ENCODE peak calls at places on chromosomes 3 and 15, in eight cellular contexts. K is upper lobe of right lung, Z is neural progenitor cell, A is breast epithelium, T is vagina, N is DND-41, S is mucosa of descending colon, D is hepatocyte. L is an unnamed sample. For H3K4me1 and H3K36me3, the result is how much of the 10 kb centered on the place peaks cover.

GRCh38 chr3:158057666-158058065 is 48.6 kb downstream of the SHOX2 start:
- DNase-seq in Z (no peak), T (no peak), D (no peak), N (no peak), K (no peak), S (no peak), A (no peak), L (no peak)

GRCh38 chr3:1272541-1273265 is 179.9 kb downstream of the CNTN6 start:
- DNase-seq in K (no peak), T (no peak), D (no peak), S (no peak), N (no peak), A (no peak), Z (no peak), L (no peak)

GRCh38 chr3:23659274-23659673 is 146.5 kb upstream of the UBE2E1 start:
- DNase-seq in S (no peak), K (no peak), T (no peak), N (no peak), D (no peak), A (no peak), Z (no peak), L (no peak)

GRCh38 chr3:140469491-140469890 is 208.4 kb upstream of the TRIM42 start:
- DNase-seq in Z (no peak), N (no peak), S (no peak), T (no peak), A (no peak), K (no peak), D (no peak), L (no peak)

GRCh38 chr15:25481208-25481862 is 42.5 kb upstream of the UBE3A start:
- DNase-seq in Z (peak), K (no peak), D (no peak), A (no peak), N (no peak), S (peak), T (no peak), L (no peak)

GRCh38 chr3:58332575-58333179 is at the start of gene PXK:
- DNase-seq in D (peak), S (peak), K (peak), A (peak), N (peak), T (no peak), Z (peak), L (peak)

GRCh38 chr15:92903588-92903955 is 3.4 kb downstream of the CHD2 start:
- DNase-seq in Z (no peak), T (no peak), K (no peak), A (no peak), N (no peak), S (no peak), D (no peak), L (no peak)

GRCh38 chr3:34382859-34383258 is 584.4 kb downstream of the PDCD6IP start:
- DNase-seq in T (no peak), K (no peak), S (no peak), Z (no peak), A (no peak), D (peak), N (no peak), L (no peak)

GRCh38 chr3:174358252-174358651 is 500.9 kb upstream of the NAALADL2 start:
- DNase-seq in T (no peak), N (no peak), D (no peak), K (no peak), A (no peak), Z (no peak), S (no peak), L (no peak)

GRCh38 chr3:40290396-40290795 is 19.1 kb upstream of the EIF1B start:
- DNase-seq in D (no peak), N (no peak), Z (no peak), S (peak), T (no peak), K (no peak), A (no peak), L (no peak)

GRCh38 chr3:52670621-52671521 is 14.8 kb downstream of the PBRM1 start:
- DNase-seq in A (no peak), D (peak), T (no peak), K (no peak), Z (no peak), S (no peak), N (no peak), L (no peak)

GRCh38 chr3:84904212-84904611 is 54.6 kb upstream of the CADM2 start:
- DNase-seq in N (no peak), A (no peak), T (no peak), Z (no peak), D (no peak), K (no peak), S (no peak), L (no peak)

GRCh38 chr3:48301814-48302194 is 31.7 kb downstream of the SPINK8 start:
- DNase-seq in S (peak), D (peak), Z (no peak), A (no peak), N (peak), K (no peak), T (no peak), L (no peak)

GRCh38 chr3:18018491-18019177 is 276.2 kb upstream of the TBC1D5 start:
- DNase-seq in A (no peak), K (no peak), D (no peak), S (no peak), T (no peak), N (peak), Z (no peak), L (no peak)

GRCh38 chr3:69504232-69504631 is 118.3 kb upstream of the FRMD4B start:
- DNase-seq in N (no peak), K (no peak), S (no peak), D (no peak), Z (no peak), A (no peak), T (no peak), L (no peak)

GRCh38 chr15:51322622-51323296 is 15.6 kb downstream of the CYP19A1 start:
- DNase-seq in Z (no peak), S (no peak), D (no peak), K (peak), A (no peak), N (no peak), T (peak), L (no peak)

GRCh38 chr15:101201411-101202174 is 50.3 kb downstream of the CHSY1 start:
- DNase-seq in N (peak), S (peak), A (peak), Z (peak), D (peak), T (peak), K (peak), L (peak)

GRCh38 chr3:47566667-47567066 is 12.0 kb downstream of the CSPG5 start:
- DNase-seq in D (no peak), Z (no peak), S (no peak), T (no peak), K (no peak), A (no peak), N (no peak), L (no peak)

GRCh38 chr15:40323239-40323952 is at the start of gene INAFM2:
- DNase-seq in N (peak), A (peak), D (peak), T (no peak), S (peak), Z (peak), K (peak), L (peak)
- TF ChIP-seq CTCF in N (peak), A (peak), D (peak), T (peak), S (peak), Z (peak), K (peak), L (peak)

GRCh38 chr15:42207674-42208579 is at the start of gene VPS39:
- DNase-seq in Z (peak), S (peak), A (peak), K (peak), D (peak), T (no peak), N (peak), L (peak)
- H3K4me1 ChIP-seq in Z (under half), S (under half), A (under half), K (under half), D (under half), T (under half), N (under half), L (under half)

DNA sequence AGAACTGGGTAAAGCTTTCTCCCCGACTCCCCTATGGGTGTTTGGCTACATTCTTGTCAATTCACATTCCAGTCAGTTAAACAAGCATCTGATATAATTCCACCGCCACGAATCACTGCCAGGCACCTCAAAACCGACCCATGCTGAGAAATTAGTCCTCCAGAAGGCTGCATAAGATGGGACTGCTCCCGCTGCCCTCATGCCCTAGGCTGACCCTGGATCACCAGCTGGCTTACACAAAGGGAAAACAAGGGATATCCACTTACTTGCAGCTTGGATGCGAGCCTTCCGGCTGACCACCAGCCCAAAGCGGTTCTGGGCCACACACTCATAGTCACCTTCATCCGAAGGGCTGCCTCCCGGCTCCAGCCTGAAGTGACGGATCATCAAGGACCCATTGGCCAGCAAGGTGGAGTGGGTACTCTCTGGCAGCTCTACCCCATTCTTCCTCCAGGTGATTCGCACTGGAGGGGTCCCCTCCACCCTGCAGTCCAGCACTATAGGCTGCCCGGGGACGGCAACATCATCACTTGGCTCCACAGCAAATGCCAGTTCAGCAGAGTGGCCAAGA is 2.9 kb downstream of the IGDCC3 start:
- DNase-seq in K (peak), T (no peak), A (no peak), D (no peak), S (no peak), N (no peak), Z (peak), L (no peak)
- H3K36me3 ChIP-seq in K (under half), T (under half), A (under half), D (under half), S (under half), N (under half), Z (under half), L (under half)

DNA sequence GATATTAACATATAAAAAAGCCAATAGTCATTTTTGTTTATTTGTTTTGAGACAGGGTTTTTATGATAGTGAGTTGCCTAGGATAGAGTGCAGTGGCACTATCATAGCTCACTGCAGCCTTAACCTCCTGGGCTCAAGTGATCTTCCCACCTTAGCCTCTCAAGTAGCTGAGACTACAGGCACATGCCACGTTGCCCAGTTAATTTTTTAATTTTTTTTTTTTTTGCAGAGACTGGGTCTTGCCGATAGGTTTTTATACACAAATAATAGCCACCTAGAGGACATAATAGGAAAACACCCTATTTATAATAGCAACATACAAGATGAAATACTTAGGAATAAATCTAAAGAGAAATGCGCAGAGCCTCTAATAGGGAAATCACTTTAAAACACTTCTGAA is 13.3 kb downstream of the EIF3J start:
- DNase-seq in S (no peak), A (no peak), K (no peak), D (no peak), Z (no peak), T (no peak), N (no peak), L (no peak)
- TF ChIP-seq CTCF in S (no peak), A (no peak), K (peak), D (peak), Z (peak), T (no peak), N (peak), L (no peak)

DNA sequence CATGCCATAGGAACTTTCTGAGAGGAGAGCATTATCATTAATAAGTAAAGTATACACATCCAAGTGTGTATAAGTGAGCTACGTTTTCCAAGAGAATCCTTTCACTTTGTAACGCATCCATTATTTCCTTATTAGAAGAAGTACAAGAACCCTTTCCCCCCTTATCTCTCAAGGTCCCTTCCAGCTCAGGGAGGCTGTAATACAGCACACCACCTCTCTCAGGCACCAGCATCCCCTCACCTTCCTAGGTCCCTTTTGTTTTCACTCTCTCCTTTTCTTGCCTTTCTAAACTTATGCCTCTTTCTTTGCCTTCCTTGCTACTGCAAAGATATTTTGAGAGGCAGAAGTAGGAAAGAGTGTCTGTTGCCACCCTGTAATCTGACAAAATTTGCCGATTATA is 446.0 kb downstream of the GRM7 start:
- DNase-seq in D (no peak), A (no peak), K (no peak), Z (no peak), T (no peak), N (no peak), S (no peak), L (no peak)
- H3K4me1 ChIP-seq in D (under half), A (under half), K (under half), Z (under half), T (under half), N (under half), S (under half), L (under half)

DNA sequence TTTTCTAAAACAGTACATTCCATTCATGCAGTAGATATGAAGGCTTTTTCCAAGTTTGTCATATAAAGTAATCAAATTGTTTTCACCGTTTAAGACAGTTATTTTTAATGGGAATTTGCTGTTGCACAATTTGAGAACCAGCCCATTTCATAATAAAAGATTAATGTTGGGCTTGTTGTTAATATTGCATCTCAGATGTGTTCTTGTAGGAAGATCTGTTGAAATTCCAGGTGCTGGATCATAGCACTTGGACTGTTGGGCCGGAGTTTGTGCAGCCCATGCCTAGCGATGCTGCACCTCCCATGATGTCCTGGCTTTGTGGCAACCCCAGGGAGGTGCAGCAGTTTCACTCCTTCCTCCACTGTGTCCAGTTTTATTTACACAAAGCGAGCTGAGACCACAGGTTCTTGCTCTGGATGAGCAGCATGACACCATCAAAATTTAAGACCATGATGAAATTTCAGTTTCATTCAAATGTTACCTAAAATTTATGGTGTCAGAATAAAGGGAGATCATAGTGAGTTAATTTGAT is 12.2 kb downstream of the GORASP1 start:
- DNase-seq in S (no peak), A (no peak), Z (no peak), D (no peak), T (no peak), K (no peak), N (no peak), L (no peak)
- H3K36me3 ChIP-seq in S (under half), A (under half), Z (under half), D (under half), T (half or more), K (half or more), N (half or more), L (half or more)

GRCh38 chr3:108013141-108014055 is 77.4 kb downstream of the CD47 start:
- DNase-seq in A (no peak), D (no peak), S (no peak), T (no peak), Z (no peak), N (no peak), K (no peak), L (no peak)
- TF ChIP-seq CTCF in A (no peak), D (no peak), S (no peak), T (no peak), Z (no peak), N (no peak), K (no peak), L (no peak)

GRCh38 chr3:57131210-57131588 is 34.0 kb downstream of the IL17RD start:
- DNase-seq in D (no peak), S (no peak), N (no peak), Z (no peak), T (no peak), A (no peak), K (no peak), L (no peak)

GRCh38 chr3:57127849-57128566 is 37.1 kb downstream of the IL17RD start:
- DNase-seq in A (no peak), K (no peak), D (peak), S (no peak), N (no peak), Z (no peak), T (no peak), L (no peak)

GRCh38 chr3:57128863-57129602 is 36.1 kb downstream of the IL17RD start:
- DNase-seq in Z (peak), A (no peak), T (no peak), K (no peak), N (no peak), D (no peak), S (no peak), L (no peak)

GRCh38 chr3:57130426-57131209 is 34.5 kb downstream of the IL17RD start:
- DNase-seq in T (no peak), N (peak), K (no peak), Z (peak), S (no peak), D (peak), A (no peak), L (peak)

DNA sequence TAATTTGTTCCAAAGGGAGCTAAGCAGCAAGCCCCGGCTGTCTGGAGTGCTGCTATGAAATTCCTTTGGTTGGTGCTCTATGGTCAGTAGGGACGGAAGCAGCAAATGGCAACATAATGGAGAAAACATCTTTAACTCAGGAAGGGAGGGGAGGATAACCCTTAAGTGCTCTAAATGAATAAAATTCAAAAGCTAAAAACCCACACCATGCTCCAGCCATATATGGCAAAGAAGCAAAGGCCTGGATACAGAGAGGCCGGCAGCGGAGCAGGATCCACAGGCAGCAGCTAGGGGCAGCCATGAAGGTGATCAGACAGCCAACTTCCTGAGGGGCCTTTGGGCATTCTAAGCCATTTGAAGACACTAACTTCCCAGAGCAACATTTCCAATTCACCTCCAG is 38.9 kb downstream of the IL17RD start:
- DNase-seq in S (no peak), K (no peak), T (no peak), Z (peak), A (no peak), D (no peak), N (no peak), L (no peak)
- H3K4me1 ChIP-seq in S (under half), K (under half), T (under half), Z (half or more), A (under half), D (under half), N (under half), L (under half)

GRCh38 chr3:9697892-9698291 is 5.7 kb upstream of the CPNE9 start:
- DNase-seq in Z (no peak), K (no peak), D (no peak), N (no peak), S (no peak), T (no peak), A (no peak), L (no peak)

GRCh38 chr3:9692416-9692815 is 11.2 kb upstream of the CPNE9 start:
- DNase-seq in S (no peak), Z (no peak), N (no peak), A (no peak), D (no peak), K (no peak), T (no peak), L (peak)

GRCh38 chr3:9696480-9697220 is 7.0 kb upstream of the CPNE9 start:
- DNase-seq in S (no peak), A (no peak), N (no peak), D (no peak), T (no peak), K (no peak), Z (no peak), L (peak)

GRCh38 chr3:9698293-9698692 is 5.3 kb upstream of the CPNE9 start:
- DNase-seq in S (no peak), Z (no peak), T (no peak), D (no peak), K (no peak), A (no peak), N (no peak), L (peak)

DNA sequence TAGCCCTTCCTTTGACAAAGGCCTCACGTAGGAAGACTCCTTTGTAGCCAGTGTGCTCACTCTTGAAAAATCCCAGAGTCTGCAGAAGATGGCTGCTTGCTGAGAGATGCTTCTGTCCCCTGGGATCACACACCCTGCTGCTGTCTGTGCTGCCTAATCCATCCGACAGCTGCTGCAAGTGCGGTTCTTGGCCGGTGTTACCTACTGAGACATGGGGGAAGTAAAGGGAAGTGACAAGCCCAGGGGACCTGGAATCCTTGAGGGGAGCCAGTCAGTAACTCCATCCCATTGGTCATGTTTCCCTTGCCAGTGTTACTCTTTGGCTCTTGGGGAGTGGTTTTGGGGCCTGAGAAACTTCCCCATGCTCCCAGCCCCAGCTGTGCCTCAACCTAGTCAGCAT is 8.3 kb upstream of the CPNE9 start:
- DNase-seq in A (no peak), N (no peak), T (no peak), K (no peak), D (no peak), Z (peak), S (no peak), L (no peak)
- H3K36me3 ChIP-seq in A (under half), N (half or more), T (half or more), K (half or more), D (under half), Z (under half), S (under half), L (under half)

GRCh38 chr3:54294214-54294613 is 171.9 kb downstream of the CACNA2D3 start:
- DNase-seq in D (no peak), A (no peak), N (no peak), K (no peak), Z (peak), T (no peak), S (no peak), L (no peak)
- TF ChIP-seq CTCF in D (no peak), A (no peak), N (no peak), K (no peak), Z (peak), T (no peak), S (no peak), L (no peak)

L was measured in kidney.